ENCODE peak calls at places on chromosomes 2 and 18, in nine cellular contexts. X, L, G, F, I, C, Z, W and E are unnamed samples.

GRCh38 chr2:202769201-202769600 is 102.4 kb downstream of the ICA1L start:
- DNase-seq in L (no peak), X (no peak), C (no peak), I (no peak), F (no peak), G (no peak), Z (no peak), W (no peak), E (no peak)

GRCh38 chr2:236694125-236694888 is 124.7 kb downstream of the ACKR3 start:
- DNase-seq in W (no peak), G (no peak), C (no peak), Z (no peak), L (no peak), F (no peak), I (no peak), X (no peak), E (no peak)

GRCh38 chr2:181785677-181786344 is 105.5 kb upstream of the NEUROD1 start:
- DNase-seq in I (no peak), Z (no peak), L (no peak), F (no peak), C (no peak), X (peak; percentile 78), W (no peak), G (no peak), E (no peak)

GRCh38 chr18:61992285-61992684 is 99.5 kb upstream of the RNF152 start:
- DNase-seq in I (no peak), Z (no peak), G (no peak), L (no peak), W (no peak), X (peak; percentile 35), C (no peak), F (no peak), E (no peak)

GRCh38 chr2:218394298-218395089 is 5.2 kb upstream of the CTDSP1 start:
- DNase-seq in F (no peak), X (no peak), W (peak; percentile 16), G (no peak), Z (peak; percentile 28), I (no peak), L (no peak), C (no peak), E (no peak)

GRCh38 chr2:222142027-222142426 is 156.8 kb downstream of the PAX3 start:
- DNase-seq in I (no peak), X (no peak), F (no peak), W (no peak), L (no peak), C (no peak), G (no peak), Z (no peak), E (no peak)

GRCh38 chr2:237571551-237571950 is 5.2 kb downstream of the PRLH start:
- DNase-seq in L (no peak), F (no peak), W (no peak), X (no peak), G (no peak), Z (no peak), I (no peak), C (no peak), E (no peak)

GRCh38 chr2:4053769-4054493 is 350.6 kb downstream of the DCDC2C start:
- DNase-seq in X (no peak), I (no peak), Z (no peak), F (no peak), C (no peak), W (no peak), G (no peak), L (no peak), E (no peak)

GRCh38 chr2:96305979-96306308 is 598 bp upstream of the SNRNP200 start:
- DNase-seq in I (no peak), L (peak; percentile 17), Z (no peak), X (no peak), W (peak; percentile 30), F (no peak), C (no peak), G (no peak), E (no peak)

GRCh38 chr2:227506456-227506855 is 34.5 kb downstream of the AGFG1 start:
- DNase-seq in X (no peak), G (no peak), C (no peak), I (no peak), W (no peak), F (no peak), Z (no peak), L (no peak), E (no peak)

GRCh38 chr2:202149155-202149762 is 76.2 kb downstream of the KIAA2012 start:
- DNase-seq in Z (peak; percentile 56), F (no peak), X (no peak), G (no peak), W (no peak), C (peak; percentile 14), I (no peak), L (peak; percentile 17), E (peak; percentile 31)

GRCh38 chr2:20640411-20641122 is 10.3 kb downstream of the HS1BP3 start:
- DNase-seq in Z (no peak), L (peak; percentile 37), I (no peak), C (no peak), W (no peak), X (no peak), F (no peak), G (no peak), E (no peak)

GRCh38 chr2:20638646-20639430 is 12.1 kb downstream of the HS1BP3 start:
- DNase-seq in F (no peak), L (no peak), W (no peak), I (no peak), Z (no peak), X (no peak), G (no peak), C (no peak), E (no peak)

GRCh38 chr2:20635698-20636584 is 15.0 kb downstream of the HS1BP3 start:
- DNase-seq in W (peak; percentile 98), I (peak; percentile 87), F (peak; percentile 66), X (peak; percentile 21), Z (peak; percentile 90), C (peak; percentile 85), G (peak; percentile 94), L (peak; percentile 88), E (peak; percentile 85)

GRCh38 chr2:20637147-20637546 is 13.8 kb downstream of the HS1BP3 start:
- DNase-seq in Z (peak; percentile 83), W (no peak), C (no peak), I (no peak), X (no peak), G (no peak), F (no peak), L (no peak), E (no peak)

DNA sequence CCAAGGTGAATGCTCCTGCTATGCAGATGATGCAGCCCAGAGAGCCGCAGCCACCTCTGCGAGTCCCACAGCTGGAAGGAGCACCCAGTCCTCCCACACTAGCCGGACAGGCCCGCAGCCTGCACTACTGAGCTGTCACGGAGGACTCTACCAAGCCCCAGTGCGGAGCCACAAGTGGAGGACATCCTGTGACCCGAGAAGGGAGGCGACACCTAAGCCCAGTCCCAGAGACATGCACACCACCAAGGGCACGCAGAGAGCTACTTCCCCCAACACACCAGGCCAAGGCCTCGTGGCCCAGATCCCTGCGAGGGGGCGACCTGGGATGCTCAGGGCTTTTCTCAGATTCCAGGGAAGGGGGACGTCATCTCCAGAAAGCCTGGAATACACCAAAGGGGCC is 12.9 kb downstream of the HS1BP3 start:
- DNase-seq in Z (no peak), I (no peak), W (no peak), C (no peak), F (no peak), G (no peak), L (no peak), X (no peak), E (no peak)
- H3K4me1 ChIP-seq in Z (peaks cover 98% of the 10 kb centered on the region), I (peaks cover 33% of the 10 kb centered on the region), W (peaks cover 38% of the 10 kb centered on the region), C (peaks cover 25% of the 10 kb centered on the region), F (peaks cover 2% of the 10 kb centered on the region), G (peaks cover 24% of the 10 kb centered on the region), L (peaks cover 43% of the 10 kb centered on the region), X (peaks cover 18% of the 10 kb centered on the region), E (peaks cover 11% of the 10 kb centered on the region)

GRCh38 chr2:951224-952006 is 766 bp downstream of the SNTG2 start:
- DNase-seq in G (no peak), W (no peak), I (no peak), F (no peak), L (no peak), X (no peak), C (no peak), Z (no peak), E (no peak)

GRCh38 chr2:949384-949893 is 1.2 kb upstream of the SNTG2 start:
- DNase-seq in X (no peak), I (no peak), L (no peak), W (no peak), F (no peak), Z (no peak), G (no peak), C (no peak), E (no peak)

GRCh38 chr2:953408-953807 is 2.8 kb downstream of the SNTG2 start:
- DNase-seq in X (no peak), I (no peak), L (no peak), W (no peak), F (no peak), C (no peak), G (no peak), Z (no peak), E (no peak)

GRCh38 chr2:950627-950992 is at the start of gene SNTG2:
- DNase-seq in F (no peak), W (peak; percentile 97), Z (no peak), I (no peak), X (no peak), C (peak; percentile 26), L (peak; percentile 48), G (peak; percentile 30), E (no peak)

DNA sequence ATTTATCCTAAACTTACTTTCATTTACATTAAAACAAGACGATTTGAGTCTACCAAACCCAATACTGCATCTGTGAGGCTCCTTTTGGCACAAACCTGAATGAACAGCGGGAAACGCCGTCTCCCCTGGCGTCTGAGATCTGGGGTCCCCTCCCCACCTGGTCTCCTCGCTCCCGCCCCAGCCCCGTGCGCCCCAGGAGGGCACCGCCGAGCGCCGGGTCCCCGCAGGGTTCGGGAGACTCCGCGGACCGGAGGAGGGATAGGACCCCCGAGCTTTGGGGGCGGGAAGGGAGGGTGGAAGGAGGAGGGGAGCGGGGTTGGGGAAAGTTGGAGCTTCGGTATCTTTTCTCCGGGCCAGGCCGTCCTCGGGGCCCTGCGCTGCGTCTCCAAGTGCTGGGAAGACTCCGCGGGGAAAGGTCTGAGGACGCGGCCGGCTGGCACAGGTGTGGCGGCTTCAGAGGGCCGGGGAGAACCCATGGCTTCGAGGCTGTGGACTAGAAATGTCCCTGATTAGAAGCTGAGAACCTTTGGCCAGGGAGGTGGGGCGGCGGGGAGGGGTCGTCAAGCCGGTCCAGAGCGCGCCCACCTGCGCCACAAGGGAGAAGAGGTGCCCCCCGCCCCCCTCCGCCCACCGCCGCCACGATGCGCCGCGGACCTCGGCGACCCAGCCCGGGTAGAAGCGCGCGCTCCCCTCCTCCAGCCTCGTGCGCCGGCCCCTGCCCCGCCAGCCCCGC is 589 bp upstream of the SNTG2 start:
- DNase-seq in I (no peak), F (no peak), G (no peak), W (peak; percentile 72), X (no peak), L (no peak), C (no peak), Z (no peak), E (no peak)
- H3K4me1 ChIP-seq in I (no peaks in the 10 kb centered on the region), F (peaks cover 8% of the 10 kb centered on the region), G (no peaks in the 10 kb centered on the region), W (peaks cover 6% of the 10 kb centered on the region), X (no peaks in the 10 kb centered on the region), L (peaks cover 19% of the 10 kb centered on the region), C (no peaks in the 10 kb centered on the region), Z (peaks cover 17% of the 10 kb centered on the region), E (no peaks in the 10 kb centered on the region)

GRCh38 chr2:65557616-65558573 is 125.5 kb upstream of the SPRED2 start:
- DNase-seq in X (no peak), Z (no peak), G (no peak), W (no peak), F (no peak), C (no peak), I (no peak), L (no peak), E (no peak)
- H3K4me1 ChIP-seq in X (peaks cover 20% of the 10 kb centered on the region), Z (peaks cover 5% of the 10 kb centered on the region), G (no peaks in the 10 kb centered on the region), W (no peaks in the 10 kb centered on the region), F (peaks cover 4% of the 10 kb centered on the region), C (no peaks in the 10 kb centered on the region), I (no peaks in the 10 kb centered on the region), L (peaks cover 4% of the 10 kb centered on the region), E (peaks cover 2% of the 10 kb centered on the region)

GRCh38 chr2:85255456-85255812 is 72.4 kb downstream of the TGOLN2 start:
- DNase-seq in X (no peak), I (no peak), C (no peak), G (peak; percentile 57), L (no peak), F (no peak), W (peak; percentile 33), Z (no peak), E (no peak)
- H3K4me1 ChIP-seq in X (peaks cover 16% of the 10 kb centered on the region), I (no peaks in the 10 kb centered on the region), C (peaks cover 15% of the 10 kb centered on the region), G (peaks cover 4% of the 10 kb centered on the region), L (peaks cover 34% of the 10 kb centered on the region), F (peaks cover 38% of the 10 kb centered on the region), W (peaks cover 62% of the 10 kb centered on the region), Z (peaks cover 66% of the 10 kb centered on the region), E (peaks cover 17% of the 10 kb centered on the region)